ENCODE peak calls at places on chromosomes 4 and X, in four cellular contexts. N, X, O and T are unnamed samples.

GRCh38 chr4:139177888-139178609 is 1.0 kb upstream of the ELF2 start:
- DNase-seq in O (peak; percentile 48), X (peak; percentile 90), N (peak; percentile 86), T (peak; percentile 96)

GRCh38 chr4:174256277-174256713 is 27.2 kb downstream of the FBXO8 start:
- DNase-seq in X (no peak), O (no peak), N (no peak), T (no peak)

GRCh38 chrX:119521246-119521645 is 44.0 kb downstream of the STEEP1 start:
- DNase-seq in O (no peak), X (no peak), N (no peak), T (no peak)

GRCh38 chr4:154720618-154721267 is 23.1 kb upstream of the LRAT start:
- DNase-seq in N (no peak), O (no peak), X (no peak), T (no peak)

GRCh38 chrX:130771648-130772312 is 131.2 kb downstream of the ENOX2 start:
- DNase-seq in N (no peak), X (no peak), O (no peak), T (no peak)

GRCh38 chr4:17721496-17722360 is 59.7 kb downstream of the FAM184B start:
- DNase-seq in X (no peak), N (no peak), O (no peak), T (no peak)

GRCh38 chr4:16887887-16888286 is 10.6 kb downstream of the LDB2 start:
- DNase-seq in X (peak; percentile 1), N (no peak), O (no peak), T (no peak)

GRCh38 chr4:3809028-3809427 is 42.8 kb downstream of the ADRA2C start:
- DNase-seq in N (no peak), X (no peak), O (no peak), T (no peak)

GRCh38 chr4:107988763-107989035 is 990 bp upstream of the HADH start:
- DNase-seq in N (no peak), O (no peak), X (no peak), T (no peak)

GRCh38 chr4:122458625-122459024 is 2.1 kb upstream of the IL2 start:
- DNase-seq in O (no peak), X (no peak), N (no peak), T (no peak)

GRCh38 chr4:147597561-147597960 is 19.6 kb upstream of the TMEM184C start:
- DNase-seq in X (no peak), O (no peak), N (no peak), T (no peak)

DNA sequence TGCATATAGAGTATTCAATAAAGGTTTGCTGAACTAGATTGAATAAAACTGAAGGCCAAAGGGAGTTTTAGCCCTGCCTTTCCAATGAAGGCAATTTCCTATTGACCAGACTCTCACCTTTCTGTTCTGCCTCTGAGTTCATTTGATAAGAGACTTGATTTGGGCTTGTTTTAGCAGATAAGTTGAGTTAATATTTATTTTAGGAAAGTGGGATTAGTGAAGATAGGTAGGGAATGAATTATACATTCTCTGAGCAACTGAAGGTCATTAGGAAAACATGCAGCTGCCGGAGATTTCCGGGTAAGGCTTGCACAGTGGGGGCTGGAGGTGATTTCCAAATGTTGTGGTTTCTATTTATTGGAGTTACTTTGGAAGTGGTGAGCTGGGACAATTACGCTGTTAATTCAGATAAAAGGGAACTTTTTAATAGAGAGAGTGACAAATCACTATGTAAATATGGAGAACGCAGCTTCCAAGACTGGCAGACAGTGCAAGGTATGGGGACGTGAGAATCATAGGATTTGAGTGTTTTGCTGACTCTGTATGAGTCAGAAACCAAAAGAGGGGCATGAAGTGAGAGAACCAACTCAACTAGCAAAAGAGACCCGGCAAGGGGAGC is 553.6 kb upstream of the BOD1L1 start:
- DNase-seq in X (peak; percentile 82), O (no peak), N (no peak), T (no peak)
- TF ChIP-seq RAD21 in X (no peak), O (no peak), N (no peak), T (no peak)

GRCh38 chr4:81743731-81744465 is 272.2 kb upstream of the RASGEF1B start:
- DNase-seq in X (no peak), N (no peak), O (no peak), T (no peak)

GRCh38 chr4:81745076-81745475 is 273.4 kb upstream of the RASGEF1B start:
- DNase-seq in O (no peak), N (no peak), X (no peak), T (no peak)

GRCh38 chr4:81747242-81747930 is 275.7 kb upstream of the RASGEF1B start:
- DNase-seq in N (no peak), X (no peak), O (no peak), T (no peak)

GRCh38 chr4:81740492-81740891 is 268.8 kb upstream of the RASGEF1B start:
- DNase-seq in O (no peak), N (no peak), X (no peak), T (no peak)

GRCh38 chr4:81746071-81746470 is 274.4 kb upstream of the RASGEF1B start:
- DNase-seq in X (no peak), O (no peak), N (no peak), T (no peak)
- TF ChIP-seq PBX3 in X (no peak), O (no peak), N (no peak), T (no peak)

GRCh38 chrX:121581885-121582284 is 534.5 kb downstream of the GLUD2 start:
- DNase-seq in O (no peak), X (no peak), N (no peak), T (no peak)

DNA sequence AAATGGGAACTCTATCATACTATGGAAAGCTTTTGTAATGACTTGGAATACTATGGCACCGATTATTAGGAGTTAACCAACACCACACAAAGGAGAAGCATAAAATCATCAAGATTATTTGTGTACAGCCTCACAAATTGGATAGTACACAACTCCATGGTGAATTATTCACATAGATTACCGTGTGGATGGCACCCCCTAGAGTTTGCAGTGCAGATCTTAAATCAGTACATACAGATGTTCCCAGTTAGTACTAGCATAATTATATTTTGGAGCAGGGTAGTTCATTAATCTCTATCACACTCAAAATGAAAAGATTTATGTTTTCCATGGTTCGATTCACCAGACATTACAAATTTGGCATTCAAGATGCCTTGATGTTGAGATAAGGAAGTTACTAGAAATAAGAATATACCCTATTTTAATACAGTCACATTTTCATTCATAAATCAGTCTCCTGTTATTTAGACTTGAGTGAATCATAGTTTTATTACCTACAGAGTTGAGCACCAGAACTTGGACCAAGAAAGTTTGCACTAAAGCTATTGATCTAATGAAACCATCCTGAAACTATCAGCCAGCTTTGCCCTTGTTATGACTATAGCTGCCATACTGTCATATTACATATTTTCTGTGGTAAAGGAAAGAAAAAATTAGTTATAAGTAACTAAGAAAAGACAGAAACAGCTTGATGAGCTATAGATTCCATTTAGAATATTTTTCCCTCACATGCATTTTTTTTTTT is 531.8 kb downstream of the GLUD2 start:
- DNase-seq in O (peak; percentile 4), N (peak; percentile 7), X (peak; percentile 33), T (peak; percentile 3)
- TF ChIP-seq RAD21 in O (peak; percentile 74), N (no peak), X (peak; percentile 44), T (peak; percentile 57)

GRCh38 chrX:115565888-115566287 is 4.9 kb downstream of the PLS3 start:
- DNase-seq in O (no peak), X (no peak), N (no peak), T (no peak)

GRCh38 chrX:115561605-115562491 is 874 bp downstream of the PLS3 start:
- DNase-seq in O (no peak), N (peak; percentile 4), X (peak; percentile 45), T (peak; percentile 77)

GRCh38 chrX:115563633-115564182 is 2.7 kb downstream of the PLS3 start:
- DNase-seq in X (peak; percentile 25), N (no peak), O (no peak), T (no peak)

GRCh38 chrX:115562492-115562872 is 1.5 kb downstream of the PLS3 start:
- DNase-seq in N (peak; percentile 13), O (no peak), X (peak; percentile 64), T (no peak)

DNA sequence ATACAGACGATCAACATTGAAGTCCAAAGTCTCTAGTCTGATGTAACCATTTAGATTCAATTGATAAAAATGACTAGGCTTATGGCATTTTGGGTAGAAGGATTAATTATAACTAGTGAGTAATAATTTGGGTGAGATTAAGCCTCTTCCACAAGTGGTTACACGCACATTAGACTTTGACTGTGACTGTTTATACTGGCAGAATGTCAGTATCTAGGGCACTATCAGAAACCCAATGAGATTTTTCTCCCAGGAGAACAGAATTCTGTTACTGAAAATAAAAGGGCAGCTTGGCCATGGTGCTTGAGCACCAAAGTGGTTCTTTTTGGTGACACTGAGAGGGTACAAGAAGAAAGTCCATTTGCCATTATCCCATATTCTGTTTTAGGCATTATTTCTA is 3.3 kb downstream of the PLS3 start:
- DNase-seq in X (no peak), O (no peak), N (peak; percentile 10), T (no peak)
- TF ChIP-seq PBX3 in X (no peak), O (no peak), N (no peak), T (no peak)

GRCh38 chr4:1211951-1212545 is 36.9 kb downstream of the CTBP1 start:
- DNase-seq in X (no peak), O (no peak), N (no peak), T (no peak)
- TF ChIP-seq RAD21 in X (no peak), O (no peak), N (no peak), T (no peak)

GRCh38 chrX:39202641-39203040 is 401.4 kb downstream of the MID1IP1 start:
- DNase-seq in X (no peak), O (no peak), N (no peak), T (no peak)

GRCh38 chrX:39204945-39205344 is 403.7 kb downstream of the MID1IP1 start:
- DNase-seq in O (no peak), X (no peak), N (no peak), T (no peak)

GRCh38 chrX:39205467-39205866 is 404.2 kb downstream of the MID1IP1 start:
- DNase-seq in X (no peak), O (no peak), N (no peak), T (no peak)

GRCh38 chrX:39203427-39203826 is 402.2 kb downstream of the MID1IP1 start:
- DNase-seq in N (no peak), X (no peak), O (no peak), T (no peak)

DNA sequence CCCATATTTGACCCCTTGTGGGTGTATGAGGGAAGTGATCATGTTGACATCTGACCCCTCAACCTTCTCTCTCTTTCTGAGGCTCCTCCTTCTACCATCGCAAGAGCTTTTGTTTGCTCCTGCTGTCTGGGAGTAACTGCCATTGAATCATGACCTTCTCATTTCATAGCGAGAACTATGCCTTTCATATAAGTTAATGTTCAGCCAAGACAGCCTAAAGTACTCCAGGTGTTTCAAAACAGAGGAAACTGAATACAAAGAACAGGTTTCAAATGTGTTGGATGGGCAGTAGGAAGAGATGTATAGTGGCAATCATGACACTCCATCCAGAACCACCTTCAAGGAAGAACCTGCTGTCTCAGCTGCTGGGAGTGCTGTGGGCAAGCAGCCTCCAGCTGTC is 403.1 kb downstream of the MID1IP1 start:
- DNase-seq in N (no peak), X (no peak), O (no peak), T (no peak)
- TF ChIP-seq PBX3 in N (no peak), X (no peak), O (no peak), T (no peak)

GRCh38 chr4:145613546-145614234 is 5.5 kb upstream of the MMAA start:
- DNase-seq in O (no peak), X (no peak), N (no peak), T (no peak)

GRCh38 chr4:145605941-145606340 is 13.2 kb upstream of the MMAA start:
- DNase-seq in O (no peak), X (no peak), N (no peak), T (no peak)

GRCh38 chr4:145614235-145614615 is 5.0 kb upstream of the MMAA start:
- DNase-seq in O (no peak), N (no peak), X (no peak), T (no peak)

GRCh38 chr4:145609494-145610427 is 9.4 kb upstream of the MMAA start:
- DNase-seq in N (peak; percentile 58), O (peak; percentile 58), X (peak; percentile 64), T (peak; percentile 41)
- TF ChIP-seq RAD21 in N (peak; percentile 57), O (peak; percentile 97), X (peak; percentile 77), T (peak; percentile 95)